ENCODE peak calls at places on chromosomes 12 and 14, in ten cellular contexts. O, Q, J, S, I, D, M, L, H and B are unnamed samples.
A peak's percentile ranks its signal among the peaks of the same experiment; 100 is the strongest.

GRCh38 chr12:67355428-67356385 is 86.5 kb downstream of the CAND1 start:
- DNase-seq in L (peak; percentile 18), O (peak; percentile 65), Q (no peak), H (peak; percentile 25), D (no peak), M (peak; percentile 20), J (no peak), I (peak; percentile 44), S (no peak), B (peak; percentile 58)

GRCh38 chr14:103847439-103847953 is at the start of gene PPP1R13B:
- DNase-seq in D (peak; percentile 65), H (peak; percentile 91), L (peak; percentile 96), M (peak; percentile 30), S (peak; percentile 96), J (peak; percentile 93), I (peak; percentile 64), Q (peak; percentile 94), O (peak; percentile 79), B (peak; percentile 94)

GRCh38 chr12:109278912-109279311 is 30.2 kb downstream of the FOXN4 start:
- DNase-seq in I (no peak), M (no peak), Q (no peak), H (peak; percentile 62), J (no peak), D (no peak), S (no peak), L (no peak), O (no peak), B (no peak)

GRCh38 chr12:103114296-103115055 is 157.0 kb downstream of the ASCL1 start:
- DNase-seq in L (no peak), I (no peak), S (no peak), H (no peak), M (no peak), O (no peak), D (no peak), J (no peak), Q (no peak), B (peak; percentile 45)

GRCh38 chr14:63011609-63012008 is 33.6 kb downstream of the KCNH5 start:
- DNase-seq in S (no peak), O (no peak), L (no peak), J (no peak), H (no peak), D (no peak), Q (no peak), M (no peak), I (peak; percentile 16), B (peak; percentile 5)

GRCh38 chr12:57215668-57216013 is 953 bp upstream of the NXPH4 start:
- DNase-seq in Q (no peak), H (no peak), M (no peak), I (no peak), D (no peak), S (no peak), O (peak; percentile 30), L (no peak), J (no peak), B (peak; percentile 53)

GRCh38 chr12:86838709-86839108 is 582.5 kb upstream of the MGAT4C start:
- DNase-seq in L (no peak), I (no peak), J (no peak), H (no peak), D (no peak), Q (no peak), O (peak; percentile 3), S (no peak), M (no peak), B (no peak)

GRCh38 chr14:79325071-79325470 is 886.2 kb downstream of the DIO2 start:
- DNase-seq in Q (no peak), M (no peak), O (peak; percentile 3), J (no peak), S (no peak), H (no peak), D (no peak), I (no peak), L (no peak), B (no peak)

GRCh38 chr14:101255765-101256125 is 305.6 kb upstream of the DIO3 start:
- DNase-seq in H (no peak), I (no peak), D (no peak), Q (no peak), S (no peak), O (no peak), J (no peak), L (no peak), M (no peak), B (no peak)

GRCh38 chr14:68561531-68562007 is 231.3 kb downstream of the ZFP36L1 start:
- DNase-seq in H (no peak), M (no peak), L (peak; percentile 5), O (no peak), Q (no peak), J (no peak), I (no peak), D (no peak), S (peak; percentile 20), B (no peak)

GRCh38 chr14:68558096-68558495 is 234.8 kb downstream of the ZFP36L1 start:
- DNase-seq in D (no peak), Q (no peak), M (no peak), J (no peak), L (no peak), S (no peak), H (peak; percentile 6), I (no peak), O (no peak), B (no peak)

GRCh38 chr14:68557648-68558047 is 235.2 kb downstream of the ZFP36L1 start:
- DNase-seq in Q (no peak), M (no peak), H (peak; percentile 8), D (no peak), J (no peak), S (no peak), I (no peak), O (no peak), L (no peak), B (no peak)

GRCh38 chr14:68562911-68563255 is 230.0 kb downstream of the ZFP36L1 start:
- DNase-seq in I (no peak), D (no peak), S (peak; percentile 25), H (no peak), M (no peak), L (no peak), J (no peak), O (no peak), Q (no peak), B (no peak)

DNA sequence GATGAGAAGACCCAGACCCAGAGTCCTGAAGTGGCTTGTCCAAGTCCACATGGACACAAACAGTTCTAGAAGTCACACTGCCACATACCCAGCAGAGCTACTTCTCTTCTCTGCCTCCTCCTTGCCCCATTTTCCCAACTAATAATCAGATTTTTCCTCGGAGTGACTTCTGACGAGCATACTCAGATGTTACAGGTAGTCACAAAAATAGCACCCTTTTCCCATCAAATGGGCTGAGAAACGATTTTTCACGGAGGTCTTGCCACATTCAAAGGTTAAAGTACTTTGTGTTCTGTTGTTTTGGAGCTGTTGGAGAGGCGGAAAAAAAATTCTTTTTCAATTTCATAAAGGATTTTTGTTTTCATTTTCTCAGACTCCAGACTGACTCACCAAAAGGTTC is 232.9 kb downstream of the ZFP36L1 start:
- DNase-seq in L (no peak), M (no peak), Q (no peak), D (no peak), J (no peak), I (no peak), S (no peak), H (no peak), O (no peak), B (no peak)
- TF ChIP-seq CTCF in L (no peak), M (no peak), Q (no peak), D (no peak), J (no peak), I (no peak), S (no peak), H (no peak), O (no peak), B (no peak)

GRCh38 chr14:67491741-67492504 is 3.4 kb upstream of the TMEM229B start:
- DNase-seq in J (peak; percentile 71), D (no peak), L (peak; percentile 64), S (no peak), I (no peak), H (no peak), M (no peak), O (peak; percentile 15), Q (no peak), B (no peak)

GRCh38 chr14:67491285-67491684 is 2.8 kb upstream of the TMEM229B start:
- DNase-seq in Q (no peak), D (no peak), J (no peak), O (no peak), I (no peak), H (no peak), M (no peak), S (no peak), L (no peak), B (no peak)

GRCh38 chr14:67495827-67496226 is 7.3 kb upstream of the TMEM229B start:
- DNase-seq in H (no peak), J (no peak), I (no peak), O (no peak), L (no peak), Q (no peak), D (no peak), M (no peak), S (no peak), B (no peak)

GRCh38 chr14:67492538-67492937 is 4.0 kb upstream of the TMEM229B start:
- DNase-seq in D (no peak), M (no peak), H (no peak), I (no peak), S (no peak), J (no peak), Q (no peak), L (no peak), O (no peak), B (no peak)

GRCh38 chr14:67493092-67493717 is 4.7 kb upstream of the TMEM229B start:
- DNase-seq in H (no peak), Q (no peak), I (no peak), L (no peak), D (no peak), O (no peak), M (no peak), S (no peak), J (no peak), B (no peak)
- TF ChIP-seq CTCF in H (no peak), Q (no peak), I (no peak), L (no peak), D (no peak), O (no peak), M (no peak), S (no peak), J (no peak), B (no peak)

DNA sequence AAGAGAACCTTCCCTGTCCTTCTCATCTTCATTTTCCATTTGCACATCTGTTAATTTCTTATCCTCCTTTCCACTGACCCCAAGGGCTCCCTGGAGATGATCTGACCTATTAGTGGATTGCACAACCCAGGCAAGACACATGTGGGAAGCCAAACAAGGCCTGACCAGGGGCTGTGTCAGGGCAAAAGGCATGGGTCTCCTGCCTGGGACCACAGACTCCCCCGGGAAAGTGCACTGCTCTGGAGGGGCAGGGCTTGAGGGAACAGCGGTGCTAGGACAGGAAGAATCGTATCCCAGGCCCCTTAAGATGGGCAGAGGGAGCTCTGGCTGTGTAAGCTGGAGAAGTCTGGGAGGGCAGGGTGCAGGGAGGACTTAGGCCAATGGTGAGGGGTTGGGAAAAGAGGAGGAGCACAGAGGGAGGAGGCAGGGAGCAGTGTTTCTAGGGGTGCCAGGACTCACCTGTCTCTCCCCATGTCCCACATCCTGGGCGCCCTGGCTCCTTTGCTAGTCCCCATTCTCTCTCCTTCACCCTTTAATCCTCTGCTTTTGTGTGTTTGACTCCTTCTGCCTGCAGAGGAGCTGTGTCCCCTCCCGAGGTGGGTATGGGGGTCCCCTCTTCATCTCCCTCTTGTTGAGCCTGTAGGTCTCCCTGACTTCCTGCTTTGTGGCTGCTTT is 25.3 kb downstream of the PLEKHG3 start:
- DNase-seq in S (no peak), J (no peak), D (no peak), H (no peak), M (no peak), L (no peak), O (no peak), I (no peak), Q (no peak), B (no peak)
- TF ChIP-seq CTCF in S (no peak), J (no peak), D (no peak), H (no peak), M (no peak), L (no peak), O (no peak), I (no peak), Q (no peak), B (no peak)

GRCh38 chr12:112111931-112112330 is 3.3 kb upstream of the NAA25 start:
- DNase-seq in M (no peak), H (no peak), O (no peak), L (no peak), J (no peak), S (no peak), D (no peak), I (no peak), Q (peak; percentile 63), B (no peak)
- TF ChIP-seq CTCF in M (no peak), H (no peak), O (no peak), L (no peak), J (no peak), S (no peak), D (no peak), I (peak; percentile 29), Q (no peak), B (no peak)